ENCODE peak calls at places on chromosomes 7 and 10, in ten cellular contexts. U is fibroblast of lung, Y is NB4, O is esophagus muscularis mucosa, Q is left lung, Z is upper lobe of right lung, H is brain microvascular endothelial cell, P is AG04450, X is cardiac muscle cell, S is ovary. I is an unnamed sample.
A peak's percentile ranks its signal among the peaks of the same experiment; 100 is the strongest.

GRCh38 chr10:123202526-123202925 is 48.3 kb downstream of the BUB3 start:
- DNase-seq in Z (no peak), O (peak; percentile 70), H (no peak), X (no peak), S (no peak), U (no peak), Y (no peak), P (no peak), Q (no peak), I (no peak)

GRCh38 chr7:15219758-15220157 is 317.2 kb upstream of the DGKB start:
- DNase-seq in X (no peak), Z (no peak), Y (no peak), U (no peak), O (no peak), Q (no peak), H (no peak), S (no peak), P (no peak), I (no peak)

GRCh38 chr10:119634219-119634544 is 17.0 kb upstream of the BAG3 start:
- DNase-seq in O (no peak), Y (peak; percentile 67), U (peak; percentile 33), Q (no peak), Z (no peak), S (no peak), P (no peak), X (peak; percentile 62), H (no peak), I (peak; percentile 71)

GRCh38 chr10:69472544-69472943 is 21.3 kb downstream of the TSPAN15 start:
- DNase-seq in S (no peak), Y (peak; percentile 85), U (no peak), Q (no peak), H (no peak), O (no peak), X (peak; percentile 40), P (no peak), Z (no peak), I (peak; percentile 67)

GRCh38 chr7:127409629-127410028 is 17.1 kb upstream of the ZNF800 start:
- DNase-seq in U (no peak), O (no peak), Y (no peak), X (peak; percentile 21), Z (no peak), P (no peak), Q (no peak), H (no peak), S (no peak), I (peak; percentile 6)

GRCh38 chr7:30470163-30470770 is 8.3 kb downstream of the NOD1 start:
- DNase-seq in X (peak; percentile 56), U (peak; percentile 76), Q (no peak), O (no peak), H (peak; percentile 43), P (no peak), Y (no peak), S (peak; percentile 66), Z (no peak), I (peak; percentile 71)

GRCh38 chr7:22094413-22095304 is 149.0 kb upstream of the CDCA7L start:
- DNase-seq in H (no peak), P (peak; percentile 11), Q (no peak), U (no peak), X (peak; percentile 17), O (no peak), Y (no peak), S (no peak), Z (no peak), I (no peak)

GRCh38 chr7:139095194-139095659 is 14.3 kb downstream of the ZC3HAV1 start:
- DNase-seq in Q (peak; percentile 72), Y (peak; percentile 98), U (no peak), Z (no peak), X (no peak), S (no peak), O (no peak), H (no peak), P (no peak), I (peak; percentile 19)

GRCh38 chr7:96397936-96398596 is 76.2 kb upstream of the SLC25A13 start:
- DNase-seq in U (no peak), Z (peak; percentile 61), P (no peak), S (no peak), Q (no peak), O (no peak), Y (no peak), H (peak; percentile 34), X (peak; percentile 6), I (no peak)

GRCh38 chr7:73770002-73770859 is at the start of gene CLDN3:
- DNase-seq in Y (peak; percentile 68), U (no peak), O (no peak), Z (peak; percentile 95), Q (peak; percentile 94), H (no peak), P (no peak), S (no peak), X (no peak), I (no peak)

GRCh38 chr7:73768661-73769480 is 1.2 kb downstream of the CLDN3 start:
- DNase-seq in U (no peak), H (no peak), S (no peak), X (no peak), Z (no peak), P (no peak), Q (peak; percentile 74), Y (no peak), O (no peak), I (no peak)

GRCh38 chr7:73770860-73771665 is 993 bp upstream of the CLDN3 start:
- DNase-seq in S (no peak), H (no peak), X (no peak), Z (no peak), P (no peak), Q (no peak), U (no peak), Y (no peak), O (no peak), I (no peak)

GRCh38 chr7:73766556-73767229 is 3.4 kb downstream of the CLDN3 start:
- DNase-seq in Y (no peak), H (no peak), S (no peak), Z (no peak), Q (no peak), U (no peak), P (no peak), O (no peak), X (no peak), I (no peak)

GRCh38 chr7:73769481-73770001 is 529 bp downstream of the CLDN3 start:
- DNase-seq in Y (no peak), Z (peak; percentile 67), S (no peak), X (no peak), U (no peak), P (no peak), Q (peak; percentile 76), H (no peak), O (no peak), I (no peak)
- H3K4me3 ChIP-seq in Y (no peak overlapping the region), Z (peak overlapping the region; percentile 45), S (peak overlapping the region; percentile 18), X (peak overlapping the region; percentile 39), U (no peak overlapping the region), P (no peak overlapping the region), Q (peak overlapping the region; percentile 37), H (no peak overlapping the region), O (peak overlapping the region; percentile 45), I (no peak overlapping the region)

GRCh38 chr7:3264693-3265339 is 36.2 kb upstream of the SDK1 start:
- DNase-seq in H (no peak), Q (no peak), P (no peak), Y (no peak), S (no peak), X (no peak), Z (no peak), O (no peak), U (no peak), I (no peak)

GRCh38 chr7:3254718-3255117 is 46.3 kb upstream of the SDK1 start:
- DNase-seq in Y (no peak), H (no peak), Q (no peak), O (no peak), X (no peak), Z (no peak), S (no peak), P (no peak), U (no peak), I (no peak)

GRCh38 chr7:3265388-3265787 is 35.7 kb upstream of the SDK1 start:
- DNase-seq in P (no peak), O (no peak), U (no peak), Y (no peak), X (no peak), S (no peak), Q (no peak), Z (no peak), H (no peak), I (no peak)

GRCh38 chr7:3260425-3260762 is 40.7 kb upstream of the SDK1 start:
- DNase-seq in Y (peak; percentile 23), P (no peak), H (no peak), U (peak; percentile 79), Q (no peak), O (no peak), X (peak; percentile 74), S (no peak), Z (no peak), I (peak; percentile 85)

DNA sequence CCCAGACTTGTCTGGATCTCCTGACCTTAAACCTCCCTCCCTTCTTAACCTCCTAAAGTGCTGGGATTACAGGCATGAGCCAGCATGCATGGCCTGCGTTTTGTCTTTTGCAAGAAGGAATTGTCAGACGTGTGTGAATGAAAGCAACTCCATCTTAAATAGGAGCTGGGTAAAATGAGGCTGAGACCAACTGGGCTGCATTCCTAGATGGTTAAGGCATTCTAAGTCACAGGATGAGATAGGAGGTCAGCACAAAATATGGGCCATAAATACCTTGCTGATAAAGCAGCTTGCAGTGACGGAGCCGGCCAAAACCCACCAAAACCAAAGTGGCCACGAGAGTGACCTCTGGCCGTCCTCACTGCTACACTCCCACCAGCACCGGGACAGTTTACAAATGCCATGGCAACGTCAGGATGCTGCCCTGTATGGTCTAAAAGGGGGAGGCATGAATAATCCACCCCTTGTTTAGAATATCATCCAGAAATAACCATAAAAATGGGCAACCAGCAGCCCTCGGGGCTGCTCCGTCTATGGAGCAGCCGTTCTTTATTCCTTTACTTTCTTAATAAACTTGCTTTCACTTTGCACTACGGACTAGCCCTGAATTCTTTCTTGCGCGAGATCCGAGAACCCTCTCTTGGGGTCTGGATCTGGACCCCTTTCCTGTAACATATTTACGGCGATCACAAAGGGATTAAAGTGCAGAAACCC is 41.2 kb upstream of the SDK1 start:
- DNase-seq in Y (no peak), Z (no peak), H (peak; percentile 80), U (peak; percentile 59), Q (no peak), S (no peak), X (peak; percentile 49), P (peak; percentile 26), O (no peak), I (peak; percentile 81)
- TF ChIP-seq CTCF in Y (no peak), Z (no peak), H (no peak), U (no peak), Q (no peak), S (no peak), X (no peak), P (no peak), O (no peak), I (no peak)

GRCh38 chr7:154372106-154372505 is 319.9 kb downstream of the DPP6 start:
- DNase-seq in P (no peak), U (no peak), Y (no peak), Z (no peak), H (no peak), S (no peak), O (no peak), X (no peak), Q (no peak), I (no peak)
- H3K4me3 ChIP-seq in P (no peak overlapping the region), U (no peak overlapping the region), Y (no peak overlapping the region), Z (no peak overlapping the region), H (no peak overlapping the region), S (no peak overlapping the region), O (no peak overlapping the region), X (no peak overlapping the region), Q (no peak overlapping the region), I (no peak overlapping the region)

GRCh38 chr10:92413519-92413918 is 122.6 kb downstream of the MARCHF5 start:
- DNase-seq in X (peak; percentile 34), H (no peak), Y (no peak), S (no peak), O (no peak), U (peak; percentile 6), Z (no peak), P (no peak), Q (no peak), I (no peak)
- TF ChIP-seq CTCF in X (no peak), H (no peak), Y (no peak), S (no peak), O (no peak), U (no peak), Z (no peak), P (no peak), Q (no peak), I (no peak)

I was measured in fibroblast of villous mesenchyme.